ENCODE peak calls at places on chromosomes 7 and 10, in nine cellular contexts. X is suprapubic skin, Z is cardiac muscle cell, C is tibial artery, E is AG04450, O is stomach, Q is heart right ventricle, U is glutamatergic neuron, W is adrenal gland. Y is an unnamed sample.

GRCh38 chr7:101725911-101726310 is 91.5 kb upstream of the CUX1 start:
- DNase-seq in X (no peak), Z (no peak), C (no peak), E (no peak), O (no peak), Q (no peak), U (no peak), W (no peak), Y (no peak)

GRCh38 chr10:12394236-12395033 is 45.1 kb downstream of the CAMK1D start:
- DNase-seq in X (no peak), Z (no peak), C (peak; percentile 43), E (no peak), O (no peak), Q (no peak), U (no peak), W (peak; percentile 30), Y (no peak)

GRCh38 chr10:14588084-14588937 is 186.4 kb downstream of the FAM107B start:
- DNase-seq in X (no peak), Z (no peak), C (peak; percentile 82), E (peak; percentile 97), O (no peak), Q (no peak), U (no peak), W (no peak), Y (no peak)

GRCh38 chr10:115953203-115953602 is 319.8 kb downstream of the GFRA1 start:
- DNase-seq in X (no peak), Z (no peak), C (no peak), E (no peak), O (no peak), Q (no peak), U (no peak), W (no peak), Y (no peak)

GRCh38 chr10:44168478-44168877 is 216.4 kb downstream of the CXCL12 start:
- DNase-seq in X (no peak), Z (no peak), C (no peak), E (no peak), O (no peak), Q (no peak), U (no peak), W (no peak), Y (no peak)

GRCh38 chr7:30932562-30932961 is 20.9 kb downstream of the AQP1 start:
- DNase-seq in X (no peak), Z (no peak), C (no peak), E (no peak), O (no peak), Q (no peak), U (no peak), W (no peak), Y (no peak)

GRCh38 chr10:69335063-69335587 is 56.8 kb downstream of the HK1 start:
- DNase-seq in X (no peak), Z (no peak), C (peak; percentile 82), E (no peak), O (no peak), Q (peak; percentile 71), U (no peak), W (peak; percentile 80), Y (no peak)

GRCh38 chr10:78596556-78596955 is 472.2 kb upstream of the ZMIZ1 start:
- DNase-seq in X (no peak), Z (peak; percentile 24), C (no peak), E (no peak), O (no peak), Q (no peak), U (no peak), W (peak; percentile 17), Y (no peak)

GRCh38 chr10:124717911-124718734 is 26.1 kb downstream of the FAM53B start:
- DNase-seq in X (peak; percentile 57), Z (no peak), C (no peak), E (no peak), O (no peak), Q (no peak), U (no peak), W (no peak), Y (peak; percentile 81)

GRCh38 chr7:126426652-126427051 is 826.1 kb downstream of the GRM8 start:
- DNase-seq in X (no peak), Z (no peak), C (no peak), E (no peak), O (no peak), Q (no peak), U (no peak), W (no peak), Y (no peak)

GRCh38 chr10:122875843-122876492 is 3.4 kb downstream of the FAM24B start:
- DNase-seq in X (no peak), Z (no peak), C (no peak), E (no peak), O (no peak), Q (no peak), U (no peak), W (no peak), Y (no peak)

GRCh38 chr10:122786269-122786668 is 59.4 kb downstream of the CUZD1 start:
- DNase-seq in X (no peak), Z (peak; percentile 85), C (no peak), E (no peak), O (no peak), Q (no peak), U (no peak), W (no peak), Y (no peak)

GRCh38 chr7:91880413-91881241 is at the start of gene MTERF1:
- DNase-seq in X (peak; percentile 94), Z (peak; percentile 95), C (peak; percentile 93), E (peak; percentile 83), O (peak; percentile 94), Q (peak; percentile 93), U (peak; percentile 95), W (peak; percentile 95), Y (peak; percentile 97)

GRCh38 chr7:25075459-25075858 is 49.6 kb downstream of the CYCS start:
- DNase-seq in X (no peak), Z (no peak), C (no peak), E (no peak), O (no peak), Q (no peak), U (no peak), W (no peak), Y (no peak)

DNA sequence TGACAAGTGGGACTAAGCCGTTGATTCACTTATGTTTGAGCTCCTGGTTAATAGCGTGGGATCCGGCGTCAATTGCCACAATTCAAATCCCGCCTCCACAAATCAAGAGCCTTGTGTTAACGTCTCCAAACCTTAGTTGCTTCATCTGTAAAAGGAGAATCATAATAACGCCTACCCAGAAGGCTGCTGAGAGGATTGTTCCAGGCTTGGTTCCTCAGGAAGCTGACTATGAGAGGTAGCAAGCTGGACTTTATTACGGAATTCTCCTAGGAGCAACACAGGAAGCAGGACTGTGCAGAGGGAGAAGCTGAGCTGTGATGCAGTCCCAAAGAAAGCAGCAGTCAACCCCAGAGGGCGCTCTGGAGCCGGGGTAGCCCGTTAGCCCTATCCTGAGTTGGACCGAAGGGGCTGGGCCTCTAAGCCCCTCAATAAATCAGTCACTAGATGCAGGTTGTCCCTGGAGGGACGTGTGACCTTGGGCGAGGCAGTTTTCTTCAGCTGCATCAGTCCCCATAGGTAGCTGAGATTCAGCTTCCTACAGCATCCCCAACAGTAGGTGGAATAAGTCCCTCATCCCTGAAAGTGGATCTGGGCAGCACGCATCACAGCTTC is 6.9 kb upstream of the BAG3 start:
- DNase-seq in X (no peak), Z (no peak), C (no peak), E (no peak), O (no peak), Q (no peak), U (peak; percentile 24), W (no peak), Y (peak; percentile 41)
- TF ChIP-seq CTCF in X (no peak), Z (peak; percentile 23), C (no peak), E (peak; percentile 43), O (no peak), Q (no peak), U (no peak), W (peak; percentile 29), Y (peak; percentile 64)

DNA sequence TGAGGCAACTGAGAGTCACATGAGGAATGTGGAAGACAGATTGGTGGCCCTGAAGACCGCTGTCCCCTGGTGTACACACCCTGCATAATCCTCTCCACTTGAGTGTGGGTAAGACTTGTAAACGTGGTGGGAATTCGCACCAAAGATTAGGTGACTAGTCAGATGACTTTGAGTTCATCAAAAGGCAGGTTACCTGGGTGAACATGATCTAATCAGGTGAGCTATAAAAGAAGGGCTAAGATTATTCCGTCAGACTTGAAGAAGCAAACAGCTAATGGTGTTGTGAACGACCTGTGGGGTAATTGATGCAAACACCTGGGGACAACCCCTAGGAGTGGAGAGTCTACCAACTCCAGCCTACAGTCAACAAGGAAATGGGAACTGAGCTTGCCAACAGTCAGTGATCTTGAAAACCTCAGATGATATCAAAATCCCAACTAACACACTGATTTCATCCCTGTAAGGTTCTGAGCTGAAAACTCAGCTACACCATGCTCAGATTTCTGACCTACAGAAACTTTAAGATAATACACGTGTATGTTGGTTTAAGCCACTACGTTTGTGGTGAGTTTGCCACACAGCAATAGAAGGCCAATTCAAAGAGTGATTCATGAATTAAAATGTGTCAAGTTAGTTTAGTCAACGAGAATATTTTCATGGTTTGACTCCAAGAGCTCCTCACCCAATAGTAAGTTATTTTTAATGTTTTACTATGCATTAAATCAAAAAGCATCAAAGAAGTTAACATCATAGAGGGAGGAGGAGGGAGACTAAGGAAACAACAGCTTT is 16.7 kb downstream of the PRTFDC1 start:
- DNase-seq in X (no peak), Z (no peak), C (no peak), E (no peak), O (no peak), Q (no peak), U (no peak), W (no peak), Y (no peak)
- TF ChIP-seq CTCF in X (no peak), Z (no peak), C (no peak), E (no peak), O (no peak), Q (no peak), U (no peak), W (no peak), Y (no peak)

DNA sequence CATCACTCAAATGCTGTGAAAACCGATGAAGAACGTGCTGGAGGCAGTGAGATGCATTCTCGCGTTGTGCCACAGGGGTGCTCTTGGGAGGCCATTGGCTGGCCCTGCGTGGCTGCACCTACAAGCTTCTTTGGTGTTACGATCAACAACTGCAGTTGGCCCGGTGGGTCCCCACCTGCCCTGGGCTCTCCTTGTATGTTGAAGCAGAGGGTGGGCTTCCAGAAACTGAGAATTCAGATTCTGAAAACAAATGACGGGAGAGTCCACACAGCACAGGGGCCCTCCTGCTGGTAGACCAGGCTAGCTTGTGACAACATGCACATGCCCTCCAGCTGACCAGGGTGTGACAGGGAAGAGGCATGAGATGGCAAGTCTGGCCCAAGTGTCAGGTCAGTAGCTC is 23.7 kb upstream of the DDC start:
- DNase-seq in X (no peak), Z (no peak), C (no peak), E (no peak), O (no peak), Q (no peak), U (no peak), W (no peak), Y (no peak)
- TF ChIP-seq CTCF in X (no peak), Z (peak; percentile 20), C (no peak), E (peak; percentile 38), O (no peak), Q (no peak), U (no peak), W (no peak), Y (peak; percentile 41)

GRCh38 chr7:66896441-66896840 is 24.6 kb upstream of the TMEM248 start:
- DNase-seq in X (no peak), Z (no peak), C (no peak), E (no peak), O (no peak), Q (no peak), U (no peak), W (no peak), Y (no peak)

GRCh38 chr7:66899552-66900280 is 21.3 kb upstream of the TMEM248 start:
- DNase-seq in X (no peak), Z (no peak), C (no peak), E (no peak), O (no peak), Q (no peak), U (no peak), W (no peak), Y (peak; percentile 55)

GRCh38 chr7:66894463-66895080 is 26.5 kb upstream of the TMEM248 start:
- DNase-seq in X (no peak), Z (peak; percentile 38), C (no peak), E (no peak), O (no peak), Q (no peak), U (no peak), W (no peak), Y (no peak)
- TF ChIP-seq CTCF in X (no peak), Z (no peak), C (no peak), E (peak; percentile 4), O (no peak), Q (peak; percentile 19), U (peak; percentile 9), W (peak; percentile 24), Y (peak; percentile 30)

Y was measured in WERI-Rb-1.